ENCODE peak calls at places on chromosomes 1 and 21, in ten cellular contexts. V is NCI-H345, N is NCI-H524, X is substantia nigra, F is astrocyte, M is T-helper 9 cell, E is NT2/D1, K is neural progenitor cell, W is GOT3, S is psoas muscle. R is an unnamed sample.

GRCh38 chr1:226687476-226687875 is 51.6 kb downstream of the ITPKB start:
- DNase-seq in V (peak), N (no peak), X (peak), F (no peak), M (no peak), E (no peak), K (no peak), W (no peak), S (no peak), R (peak)

GRCh38 chr1:37515185-37516034 is 844 bp upstream of the MEAF6 start:
- DNase-seq in V (no peak), N (no peak), X (no peak), F (no peak), M (no peak), E (no peak), K (no peak), W (no peak), S (no peak), R (no peak)

GRCh38 chr1:35866998-35867397 is 16.0 kb upstream of the AGO1 start:
- DNase-seq in V (no peak), N (no peak), X (no peak), F (no peak), M (no peak), E (no peak), K (no peak), W (no peak), S (no peak), R (no peak)

GRCh38 chr1:10031461-10031860 is 1.3 kb upstream of the UBE4B start:
- DNase-seq in V (no peak), N (no peak), X (no peak), F (peak), M (no peak), E (no peak), K (no peak), W (no peak), S (no peak), R (no peak)

GRCh38 chr1:88698140-88698539 is 14.1 kb downstream of the PKN2 start:
- DNase-seq in V (no peak), N (no peak), X (no peak), F (no peak), M (no peak), E (no peak), K (no peak), W (no peak), S (no peak), R (no peak)

GRCh38 chr1:12650001-12650421 is 6.1 kb downstream of the AADACL4 start:
- DNase-seq in V (no peak), N (no peak), X (no peak), F (peak), M (no peak), E (no peak), K (no peak), W (no peak), S (no peak), R (no peak)

GRCh38 chr1:225824522-225824921 is 14.6 kb downstream of the EPHX1 start:
- DNase-seq in V (peak), N (peak), X (no peak), F (no peak), M (no peak), E (no peak), K (peak), W (no peak), S (peak), R (no peak)

GRCh38 chr1:26575350-26575747 is 45.8 kb downstream of the RPS6KA1 start:
- DNase-seq in V (no peak), N (no peak), X (no peak), F (no peak), M (no peak), E (no peak), K (no peak), W (no peak), S (no peak), R (no peak)

GRCh38 chr1:74772945-74773344 is 40.0 kb downstream of the TYW3 start:
- DNase-seq in V (no peak), N (no peak), X (no peak), F (no peak), M (no peak), E (no peak), K (no peak), W (no peak), S (no peak), R (no peak)

GRCh38 chr1:24077278-24077978 is 34.5 kb downstream of the MYOM3 start:
- DNase-seq in V (no peak), N (no peak), X (no peak), F (no peak), M (no peak), E (no peak), K (no peak), W (no peak), S (peak), R (no peak)

GRCh38 chr1:232528472-232529089 is 101.4 kb downstream of the SIPA1L2 start:
- DNase-seq in V (no peak), N (no peak), X (no peak), F (no peak), M (no peak), E (no peak), K (no peak), W (no peak), S (no peak), R (no peak)

GRCh38 chr21:42524341-42525227 is 10.9 kb downstream of the SLC37A1 start:
- DNase-seq in V (peak), N (no peak), X (no peak), F (peak), M (no peak), E (no peak), K (peak), W (no peak), S (peak), R (no peak)

GRCh38 chr1:24861821-24862727 is 68.0 kb downstream of the RUNX3 start:
- DNase-seq in V (no peak), N (no peak), X (no peak), F (no peak), M (no peak), E (no peak), K (peak), W (no peak), S (no peak), R (no peak)

R was measured in T-helper 1 cell.